ENCODE peak calls at places on chromosomes 3 and 15, in five cellular contexts. S, A, L, R and Z are unnamed samples.

GRCh38 chr3:195559723-195560409 is 16.7 kb upstream of the PPP1R2 start:
- DNase-seq in S (no peak), A (no peak), L (no peak), R (no peak), Z (no peak)

GRCh38 chr3:481680-482079 is 285.1 kb downstream of the CHL1 start:
- DNase-seq in S (no peak), A (no peak), L (peak; percentile 11), R (peak; percentile 3), Z (no peak)

GRCh38 chr3:52062499-52062898 is 6.1 kb upstream of the DUSP7 start:
- DNase-seq in S (peak; percentile 90), A (peak; percentile 92), L (peak; percentile 82), R (peak; percentile 86), Z (peak; percentile 93)

GRCh38 chr3:144295619-144296018 is 324.0 kb downstream of the DIPK2A start:
- DNase-seq in S (peak; percentile 9), A (no peak), L (no peak), R (peak; percentile 4), Z (no peak)

GRCh38 chr3:134481166-134481565 is 4.6 kb downstream of the ANAPC13 start:
- DNase-seq in S (no peak), A (peak; percentile 42), L (no peak), R (no peak), Z (no peak)

GRCh38 chr3:154247806-154248480 is 76.3 kb downstream of the DHX36 start:
- DNase-seq in S (no peak), A (no peak), L (no peak), R (no peak), Z (no peak)

GRCh38 chr3:66426135-66426534 is 74.7 kb downstream of the LRIG1 start:
- DNase-seq in S (no peak), A (no peak), L (no peak), R (no peak), Z (no peak)

GRCh38 chr3:148789156-148789555 is 38.5 kb upstream of the CPB1 start:
- DNase-seq in S (no peak), A (peak; percentile 66), L (peak; percentile 55), R (no peak), Z (no peak)

GRCh38 chr15:26260517-26261133 is 397.5 kb upstream of the ATP10A start:
- DNase-seq in S (peak; percentile 3), A (peak; percentile 1), L (peak; percentile 3), R (no peak), Z (peak; percentile 50)

GRCh38 chr3:195441971-195442572 is 748 bp downstream of the ACAP2 start:
- DNase-seq in S (peak; percentile 42), A (peak; percentile 69), L (peak; percentile 44), R (peak; percentile 41), Z (peak; percentile 42)

GRCh38 chr3:126083913-126084514 is at the start of gene SLC41A3:
- DNase-seq in S (peak; percentile 74), A (peak; percentile 93), L (peak; percentile 76), R (peak; percentile 86), Z (peak; percentile 80)

GRCh38 chr3:194266658-194267005 is 84.5 kb downstream of the CPN2 start:
- DNase-seq in S (peak; percentile 41), A (no peak), L (peak; percentile 23), R (no peak), Z (no peak)

GRCh38 chr15:25090073-25090733 is 135.4 kb downstream of the SNRPN start:
- DNase-seq in S (no peak), A (no peak), L (no peak), R (no peak), Z (no peak)

GRCh38 chr3:117454928-117455327 is 745.3 kb downstream of the TUSC7 start:
- DNase-seq in S (no peak), A (no peak), L (no peak), R (no peak), Z (no peak)

GRCh38 chr15:69666441-69666882 is 213.8 kb downstream of the RPLP1 start:
- DNase-seq in S (peak; percentile 87), A (no peak), L (peak; percentile 73), R (peak; percentile 79), Z (peak; percentile 25)

GRCh38 chr15:63583027-63583426 is 14.2 kb upstream of the FBXL22 start:
- DNase-seq in S (peak; percentile 63), A (peak; percentile 84), L (peak; percentile 76), R (peak; percentile 30), Z (peak; percentile 85)

GRCh38 chr3:48788544-48789162 is 59.0 kb downstream of the PRKAR2A start:
- DNase-seq in S (no peak), A (no peak), L (no peak), R (no peak), Z (no peak)

GRCh38 chr3:126476166-126476975 is 680 bp upstream of the ZXDC start:
- DNase-seq in S (peak; percentile 39), A (no peak), L (peak; percentile 54), R (peak; percentile 57), Z (peak; percentile 13)

GRCh38 chr3:79729096-79729495 is 38.7 kb downstream of the ROBO1 start:
- DNase-seq in S (peak; percentile 22), A (no peak), L (peak; percentile 92), R (peak; percentile 2), Z (no peak)

GRCh38 chr3:101963902-101964362 is 114.6 kb downstream of the NFKBIZ start:
- DNase-seq in S (peak; percentile 72), A (peak; percentile 76), L (peak; percentile 74), R (peak; percentile 60), Z (peak; percentile 48)

GRCh38 chr3:111725706-111726105 is 130.6 kb upstream of the ZBED2 start:
- DNase-seq in S (peak; percentile 54), A (peak; percentile 62), L (peak; percentile 39), R (peak; percentile 70), Z (no peak)

GRCh38 chr15:45534821-45535220 is 12.3 kb upstream of the SLC30A4 start:
- DNase-seq in S (no peak), A (no peak), L (no peak), R (no peak), Z (no peak)

GRCh38 chr3:15812183-15812582 is 14.4 kb upstream of the ANKRD28 start:
- DNase-seq in S (peak; percentile 69), A (peak; percentile 49), L (peak; percentile 60), R (peak; percentile 64), Z (peak; percentile 38)
- TF ChIP-seq CTCF in S (peak; percentile 40), A (peak; percentile 21), L (peak; percentile 36), R (peak; percentile 8), Z (peak; percentile 56)

DNA sequence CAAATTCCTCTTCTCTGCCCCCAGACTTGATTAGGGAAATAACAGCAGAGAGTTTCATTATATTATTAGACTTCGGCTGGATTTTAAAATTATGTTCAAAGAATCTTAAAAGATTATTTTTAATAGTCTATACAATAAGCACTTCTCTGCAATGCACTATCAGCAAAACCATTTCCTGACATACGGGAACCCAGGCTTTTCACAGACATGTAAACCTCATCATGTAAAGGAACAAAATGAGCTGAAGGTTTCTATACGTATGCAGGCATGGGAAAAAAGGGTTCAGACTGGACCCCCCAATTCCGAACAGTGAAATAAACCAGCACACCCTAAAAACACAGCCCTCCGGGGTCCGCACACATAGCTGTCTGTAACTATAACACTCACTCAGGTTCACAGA is 77.5 kb upstream of the LMOD3 start:
- DNase-seq in S (no peak), A (no peak), L (peak; percentile 10), R (no peak), Z (no peak)
- H3K4me3 ChIP-seq in S (peak overlapping the region; percentile 32), A (no peak overlapping the region), L (peak overlapping the region; percentile 56), R (no peak overlapping the region), Z (no peak overlapping the region)

GRCh38 chr15:36585774-36586173 is 6.3 kb downstream of the CDIN1 start:
- DNase-seq in S (no peak), A (no peak), L (no peak), R (no peak), Z (no peak)
- TF ChIP-seq CTCF in S (no peak), A (no peak), L (no peak), R (no peak), Z (no peak)

DNA sequence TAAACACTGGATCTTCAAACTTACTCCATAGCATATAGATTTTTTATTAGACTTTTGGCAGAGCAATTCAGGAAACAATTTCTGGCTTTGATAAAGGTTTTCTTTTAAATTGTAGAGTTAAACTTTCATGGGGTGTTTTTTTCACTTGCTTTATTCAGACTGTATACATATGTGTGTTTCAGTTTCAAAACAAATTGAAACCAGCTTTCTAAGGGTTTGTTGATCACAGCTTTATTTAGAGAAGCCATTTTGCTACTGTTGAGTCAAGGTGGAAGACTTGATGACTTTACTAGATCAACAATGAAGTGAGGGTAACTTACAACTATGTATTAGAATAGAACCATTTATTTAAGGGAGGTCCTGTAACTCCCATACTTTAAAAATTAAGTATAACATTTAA is 6.2 kb downstream of the UBE2E1 start:
- DNase-seq in S (no peak), A (no peak), L (no peak), R (no peak), Z (no peak)
- H3K4me3 ChIP-seq in S (no peak overlapping the region), A (no peak overlapping the region), L (no peak overlapping the region), R (no peak overlapping the region), Z (no peak overlapping the region)

DNA sequence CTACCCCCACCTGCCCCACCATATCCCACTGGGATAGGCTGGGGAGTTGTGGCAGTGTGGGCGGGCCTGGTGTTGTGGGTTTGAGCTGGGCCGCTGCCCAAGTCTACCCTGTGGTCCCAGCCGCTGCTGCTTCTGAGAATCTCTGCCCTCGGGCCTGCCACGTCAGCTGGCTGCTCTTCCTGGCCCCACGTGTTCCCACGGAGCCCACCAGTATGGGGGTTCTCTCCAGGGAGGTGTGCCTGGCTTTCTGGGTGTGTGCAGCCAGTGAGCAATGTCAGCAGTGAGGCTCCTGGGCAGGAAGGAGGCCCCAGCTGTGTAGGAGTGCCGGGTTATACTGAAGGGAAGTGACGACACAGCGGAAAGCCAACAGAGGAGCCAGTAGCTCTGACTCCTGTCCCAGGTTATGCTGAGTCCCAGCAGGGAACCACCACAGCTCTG is 10.5 kb downstream of the GNAI2 start:
- DNase-seq in S (peak; percentile 93), A (peak; percentile 95), L (peak; percentile 98), R (peak; percentile 87), Z (peak; percentile 84)
- TF ChIP-seq CTCF in S (no peak), A (no peak), L (no peak), R (no peak), Z (no peak)

GRCh38 chr3:177371903-177372302 is 174.6 kb upstream of the TBL1XR1 start:
- DNase-seq in S (no peak), A (no peak), L (no peak), R (no peak), Z (no peak)
- H3K4me3 ChIP-seq in S (no peak overlapping the region), A (no peak overlapping the region), L (no peak overlapping the region), R (no peak overlapping the region), Z (no peak overlapping the region)

GRCh38 chr3:156010829-156011228 is 109.5 kb upstream of the KCNAB1 start:
- DNase-seq in S (peak; percentile 13), A (peak; percentile 17), L (no peak), R (peak; percentile 11), Z (peak; percentile 1)
- TF ChIP-seq CTCF in S (peak; percentile 31), A (no peak), L (peak; percentile 42), R (peak; percentile 30), Z (peak; percentile 39)

DNA sequence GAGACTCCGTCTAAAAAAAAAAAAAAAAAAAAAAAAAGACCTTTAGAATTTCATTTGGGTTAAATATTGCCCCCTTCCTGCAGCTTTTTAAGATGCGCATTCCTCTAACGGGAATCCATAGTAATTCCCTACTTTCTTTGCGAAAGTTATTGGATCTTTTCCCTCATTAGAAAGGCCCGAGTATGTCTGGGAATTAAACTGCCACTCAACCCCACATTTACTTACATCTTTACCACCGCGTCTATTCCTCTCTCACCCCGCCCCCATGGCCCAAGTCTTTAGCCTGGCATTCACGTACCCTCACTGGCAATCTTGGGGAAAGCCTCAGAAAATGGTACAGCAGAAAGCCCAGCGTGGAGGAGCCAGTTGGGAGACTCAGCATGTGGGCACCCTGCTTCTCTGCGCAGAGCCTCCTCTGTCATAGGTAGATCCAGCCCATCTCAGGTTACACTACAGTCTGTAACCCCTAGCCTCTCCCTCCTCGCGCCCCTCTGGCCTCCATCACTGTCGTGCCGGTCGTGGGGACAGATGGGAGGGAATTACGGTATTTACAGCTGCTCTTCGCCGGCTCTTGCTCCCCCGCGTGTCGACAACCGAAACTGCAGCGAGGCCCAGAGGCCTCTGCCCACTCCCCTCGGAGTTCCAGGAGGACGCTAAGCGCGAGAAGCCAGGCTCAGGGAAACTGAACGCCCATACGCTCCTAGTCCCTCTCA is 6.4 kb upstream of the ANKDD1A start:
- DNase-seq in S (peak; percentile 76), A (peak; percentile 84), L (peak; percentile 75), R (peak; percentile 76), Z (peak; percentile 64)
- H3K4me3 ChIP-seq in S (peak overlapping the region; percentile 21), A (peak overlapping the region; percentile 21), L (peak overlapping the region; percentile 52), R (peak overlapping the region; percentile 39), Z (peak overlapping the region; percentile 53)